ENCODE peak calls at places on chromosomes 7 and 10, in seven cellular contexts. Y is Peyer's patch; F is epithelial cell of proximal tubule; Z is uterus; G is fibroblast of the aortic adventitia; J is CD8-positive, alpha-beta T cell; Q is thyroid gland. K is an unnamed sample.

GRCh38 chr7:16811555-16811954 is 6.8 kb upstream of the AGR2 start:
- DNase-seq in Y (no peak), F (peak), Z (no peak), G (peak), J (no peak), Q (no peak), K (peak)

GRCh38 chr7:73451780-73452398 is 18.3 kb downstream of the FZD9 start:
- DNase-seq in Y (no peak), F (peak), Z (no peak), G (peak), J (no peak), Q (no peak), K (peak)

GRCh38 chr7:157710396-157710795 is 373.6 kb downstream of the DNAJB6 start:
- DNase-seq in Y (peak), F (no peak), Z (no peak), G (no peak), J (no peak), Q (no peak), K (no peak)

GRCh38 chr10:66627156-66627555 is 298.7 kb upstream of the LRRTM3 start:
- DNase-seq in Y (no peak), F (peak), Z (no peak), G (no peak), J (no peak), Q (no peak), K (peak)

GRCh38 chr10:92356041-92356440 is 65.1 kb downstream of the MARCHF5 start:
- DNase-seq in Y (no peak), F (peak), Z (no peak), G (no peak), J (no peak), Q (no peak), K (no peak)

GRCh38 chr7:76142861-76143260 is 58.8 kb upstream of the SRRM3 start:
- DNase-seq in Y (no peak), F (no peak), Z (no peak), G (no peak), J (no peak), Q (no peak), K (no peak)

GRCh38 chr7:103636153-103636552 is 190.1 kb upstream of the SLC26A5 start:
- DNase-seq in Y (no peak), F (no peak), Z (no peak), G (peak), J (no peak), Q (no peak), K (peak)

GRCh38 chr10:91923371-91924211 is at the start of gene BTAF1:
- DNase-seq in Y (peak), F (peak), Z (peak), G (peak), J (peak), Q (peak), K (peak)

GRCh38 chr7:142357953-142358520 is 100.2 kb upstream of the PRSS58 start:
- DNase-seq in Y (peak), F (no peak), Z (no peak), G (peak), J (no peak), Q (peak), K (peak)

GRCh38 chr7:108805808-108806397 is 236.2 kb downstream of the DNAJB9 start:
- DNase-seq in Y (no peak), F (no peak), Z (no peak), G (peak), J (no peak), Q (no peak), K (peak)

DNA sequence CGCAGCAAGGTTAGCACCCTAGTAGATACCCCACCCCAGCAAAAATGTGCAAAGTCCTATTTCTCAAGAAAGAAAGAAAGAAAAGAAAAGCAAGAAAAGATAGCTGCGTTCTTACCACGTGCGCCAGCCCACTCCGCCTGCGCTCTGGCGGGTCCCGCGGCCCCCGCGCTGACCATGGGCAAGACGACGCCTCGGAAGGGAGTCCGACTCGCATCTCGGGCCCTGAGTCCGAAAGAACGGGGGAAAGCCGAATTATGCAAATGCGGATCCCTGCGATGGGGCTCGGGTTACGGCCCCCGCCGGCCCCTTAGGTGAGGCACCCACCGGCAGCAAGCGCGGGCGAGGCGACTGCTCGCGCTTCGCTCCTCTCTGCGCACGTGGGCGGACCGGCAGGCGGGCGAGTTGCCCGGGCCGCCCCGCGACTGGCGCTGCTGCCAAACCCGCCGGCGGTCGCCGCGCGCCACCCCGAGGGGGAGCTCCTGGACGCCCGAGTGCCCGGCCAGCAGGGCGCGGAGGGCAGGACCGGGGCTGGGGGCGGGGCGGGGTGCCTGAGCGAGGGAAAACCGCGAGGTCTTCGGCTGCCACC is 2.4 kb upstream of the EGR2 start:
- DNase-seq in Y (peak), F (no peak), Z (no peak), G (no peak), J (no peak), Q (peak), K (no peak)
- TF ChIP-seq CTCF in Y (no peak), F (no peak), Z (no peak), G (no peak), J (no peak), Q (no peak), K (no peak)

GRCh38 chr10:3491571-3491970 is 293.4 kb downstream of the KLF6 start:
- DNase-seq in Y (no peak), F (no peak), Z (no peak), G (no peak), J (no peak), Q (no peak), K (no peak)

GRCh38 chr10:3495281-3495680 is 289.7 kb downstream of the KLF6 start:
- DNase-seq in Y (no peak), F (no peak), Z (no peak), G (no peak), J (no peak), Q (no peak), K (no peak)

GRCh38 chr10:3494131-3494878 is 290.7 kb downstream of the KLF6 start:
- DNase-seq in Y (no peak), F (no peak), Z (peak), G (peak), J (no peak), Q (no peak), K (peak)

GRCh38 chr10:3494879-3495230 is 290.2 kb downstream of the KLF6 start:
- DNase-seq in Y (no peak), F (no peak), Z (no peak), G (no peak), J (no peak), Q (no peak), K (no peak)

GRCh38 chr10:3493621-3494020 is 291.4 kb downstream of the KLF6 start:
- DNase-seq in Y (no peak), F (no peak), Z (no peak), G (no peak), J (no peak), Q (no peak), K (no peak)
- H3K4me3 ChIP-seq in Y (no peak), F (no peak), Z (peak), G (no peak), J (no peak), Q (no peak), K (no peak)

DNA sequence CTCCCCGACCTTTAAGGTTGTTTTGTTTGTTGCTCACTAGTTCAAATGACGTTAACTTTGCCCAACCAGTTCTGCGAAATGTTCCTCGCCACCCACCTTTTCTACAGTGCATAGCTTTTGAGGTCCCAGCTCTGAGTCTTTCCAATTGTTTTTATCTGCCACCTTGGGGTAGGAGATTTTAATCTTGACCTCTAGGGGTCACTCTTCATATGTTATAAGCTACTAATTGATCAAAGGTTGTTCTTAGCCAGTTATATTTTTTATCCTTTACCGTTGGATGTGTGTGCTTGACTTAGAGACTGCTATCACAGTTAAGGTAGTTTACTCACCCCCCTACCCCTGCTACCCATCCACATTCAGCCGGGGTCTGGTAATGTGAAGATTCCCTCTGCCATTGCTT is 372.4 kb downstream of the SUGCT start:
- DNase-seq in Y (no peak), F (no peak), Z (no peak), G (no peak), J (no peak), Q (no peak), K (peak)
- TF ChIP-seq CTCF in Y (no peak), F (peak), Z (no peak), G (no peak), J (no peak), Q (no peak), K (no peak)

GRCh38 chr7:32762894-32763293 is 128.7 kb downstream of the KBTBD2 start:
- DNase-seq in Y (no peak), F (no peak), Z (no peak), G (no peak), J (no peak), Q (no peak), K (no peak)

GRCh38 chr7:32765185-32765584 is 126.4 kb downstream of the KBTBD2 start:
- DNase-seq in Y (no peak), F (no peak), Z (no peak), G (no peak), J (no peak), Q (no peak), K (no peak)

GRCh38 chr7:32762321-32762669 is 129.3 kb downstream of the KBTBD2 start:
- DNase-seq in Y (no peak), F (no peak), Z (no peak), G (no peak), J (no peak), Q (no peak), K (no peak)

GRCh38 chr7:32761451-32762320 is 129.9 kb downstream of the KBTBD2 start:
- DNase-seq in Y (no peak), F (no peak), Z (no peak), G (no peak), J (no peak), Q (peak), K (peak)
- H3K4me3 ChIP-seq in Y (no peak), F (peak), Z (no peak), G (no peak), J (no peak), Q (no peak), K (no peak)

GRCh38 chr7:137127058-137127457 is 216.5 kb downstream of the PTN start:
- DNase-seq in Y (no peak), F (no peak), Z (no peak), G (no peak), J (no peak), Q (no peak), K (no peak)

GRCh38 chr7:137127806-137128205 is 215.7 kb downstream of the PTN start:
- DNase-seq in Y (no peak), F (no peak), Z (no peak), G (no peak), J (no peak), Q (no peak), K (no peak)

GRCh38 chr7:137130751-137131158 is 212.8 kb downstream of the PTN start:
- DNase-seq in Y (no peak), F (peak), Z (no peak), G (peak), J (no peak), Q (no peak), K (peak)

DNA sequence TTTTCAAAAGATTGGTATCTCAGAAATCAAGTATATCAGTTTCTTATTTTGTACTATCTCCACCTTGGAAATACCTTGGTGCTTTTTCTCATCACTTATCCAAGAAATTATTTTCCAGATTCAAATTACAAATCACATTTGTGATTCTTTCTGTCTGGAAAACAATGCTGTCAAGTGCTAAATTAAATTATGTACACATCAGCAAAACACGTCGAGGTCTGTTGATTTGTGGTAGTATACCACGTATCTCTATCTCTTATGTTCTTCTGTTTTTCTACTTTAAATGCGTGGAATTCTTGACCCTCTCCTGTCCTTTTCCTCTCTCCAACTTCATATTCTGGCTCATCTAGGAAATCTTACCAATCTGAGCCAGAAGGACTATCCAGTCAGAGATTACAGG is 214.5 kb downstream of the PTN start:
- DNase-seq in Y (no peak), F (no peak), Z (no peak), G (no peak), J (no peak), Q (no peak), K (no peak)
- TF ChIP-seq CTCF in Y (no peak), F (no peak), Z (no peak), G (no peak), J (no peak), Q (no peak), K (no peak)

DNA sequence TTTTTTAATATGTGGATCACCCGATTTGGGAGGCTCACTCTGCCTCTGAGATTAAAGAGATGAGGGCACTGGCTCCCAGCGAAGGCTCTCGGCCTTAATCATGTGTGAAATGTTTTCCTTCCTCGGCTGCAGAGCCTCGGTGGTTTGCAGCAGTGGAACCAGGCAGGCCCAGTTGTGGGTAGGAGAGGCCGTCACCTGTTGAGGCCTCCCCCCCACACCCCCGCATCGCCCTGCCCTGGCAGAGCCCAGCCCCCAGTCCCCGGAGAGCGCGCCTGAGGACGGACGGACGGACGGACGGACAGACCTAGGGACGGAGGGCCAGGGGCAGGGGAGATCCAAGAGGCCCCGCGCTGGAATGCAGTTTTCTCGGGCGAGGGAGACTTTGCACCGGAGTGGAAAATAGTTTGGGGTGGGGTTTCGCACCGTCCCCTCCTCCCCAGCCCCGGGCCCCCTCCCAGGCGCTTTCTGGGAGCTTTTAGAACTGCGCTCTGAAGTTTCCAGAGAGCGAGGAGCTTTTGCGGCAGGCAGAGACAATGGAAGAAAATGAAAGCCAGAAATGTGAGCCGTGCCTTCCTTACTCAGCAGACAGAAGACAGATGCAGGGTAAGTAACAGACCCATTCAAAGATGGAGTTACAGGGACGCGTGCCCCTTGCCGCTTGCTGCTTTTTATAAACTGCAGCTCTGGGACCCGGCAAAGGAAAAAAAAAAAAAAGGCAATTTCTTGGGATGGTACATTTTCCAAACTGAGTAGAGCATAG is at the start of gene KIAA1217:
- DNase-seq in Y (peak), F (no peak), Z (peak), G (peak), J (no peak), Q (peak), K (peak)
- H3K4me3 ChIP-seq in Y (peak), F (peak), Z (peak), G (peak), J (no peak), Q (peak), K (peak)

GRCh38 chr7:51022821-51023220 is 240.1 kb upstream of the GRB10 start:
- DNase-seq in Y (no peak), F (no peak), Z (no peak), G (no peak), J (no peak), Q (no peak), K (no peak)
- TF ChIP-seq CTCF in Y (no peak), F (no peak), Z (no peak), G (no peak), J (no peak), Q (no peak), K (no peak)

DNA sequence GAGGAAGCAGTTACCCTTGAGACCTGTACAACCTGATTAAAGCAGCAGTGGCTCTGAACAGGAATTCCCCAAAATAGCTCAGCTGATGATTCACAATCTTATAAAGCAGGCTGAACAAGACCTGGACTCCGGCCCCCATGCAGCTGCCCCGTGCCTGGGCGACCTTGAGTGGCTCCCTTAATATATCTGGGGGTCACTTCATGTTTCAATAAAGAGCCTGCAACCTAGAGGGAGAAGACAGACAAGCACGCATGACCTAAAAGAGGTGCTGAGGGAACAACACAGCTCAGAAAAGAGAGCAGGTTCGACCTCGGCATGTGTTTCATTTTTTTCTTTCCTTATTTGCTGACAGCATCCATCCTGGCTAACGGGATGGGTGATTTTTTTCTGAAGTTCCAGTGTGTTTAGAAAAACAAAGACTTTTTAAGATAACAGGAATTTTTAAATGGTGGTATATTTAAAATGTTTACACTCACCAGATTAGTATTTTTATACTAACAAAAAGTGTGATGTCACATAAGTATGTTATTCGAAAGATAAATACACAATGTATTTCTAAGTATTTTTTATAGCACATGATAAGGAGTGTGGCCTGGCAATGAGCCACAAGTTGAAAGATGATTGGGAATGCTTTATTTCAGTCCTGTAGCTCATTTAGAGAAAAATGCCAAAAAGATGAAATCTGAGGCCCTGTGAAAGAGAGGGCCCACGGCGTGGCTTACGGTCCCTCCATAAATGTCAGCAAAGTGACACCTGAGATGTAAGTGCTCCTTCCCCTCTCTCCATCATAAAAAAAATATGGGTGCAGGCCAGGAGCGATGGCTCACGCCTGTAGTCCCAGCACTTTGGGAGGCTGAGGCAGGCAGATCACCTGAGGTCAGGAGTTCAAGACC is 161.3 kb downstream of the SLIT1 start:
- DNase-seq in Y (peak), F (peak), Z (peak), G (peak), J (no peak), Q (no peak), K (peak)
- H3K4me3 ChIP-seq in Y (no peak), F (no peak), Z (no peak), G (peak), J (no peak), Q (no peak), K (peak)

DNA sequence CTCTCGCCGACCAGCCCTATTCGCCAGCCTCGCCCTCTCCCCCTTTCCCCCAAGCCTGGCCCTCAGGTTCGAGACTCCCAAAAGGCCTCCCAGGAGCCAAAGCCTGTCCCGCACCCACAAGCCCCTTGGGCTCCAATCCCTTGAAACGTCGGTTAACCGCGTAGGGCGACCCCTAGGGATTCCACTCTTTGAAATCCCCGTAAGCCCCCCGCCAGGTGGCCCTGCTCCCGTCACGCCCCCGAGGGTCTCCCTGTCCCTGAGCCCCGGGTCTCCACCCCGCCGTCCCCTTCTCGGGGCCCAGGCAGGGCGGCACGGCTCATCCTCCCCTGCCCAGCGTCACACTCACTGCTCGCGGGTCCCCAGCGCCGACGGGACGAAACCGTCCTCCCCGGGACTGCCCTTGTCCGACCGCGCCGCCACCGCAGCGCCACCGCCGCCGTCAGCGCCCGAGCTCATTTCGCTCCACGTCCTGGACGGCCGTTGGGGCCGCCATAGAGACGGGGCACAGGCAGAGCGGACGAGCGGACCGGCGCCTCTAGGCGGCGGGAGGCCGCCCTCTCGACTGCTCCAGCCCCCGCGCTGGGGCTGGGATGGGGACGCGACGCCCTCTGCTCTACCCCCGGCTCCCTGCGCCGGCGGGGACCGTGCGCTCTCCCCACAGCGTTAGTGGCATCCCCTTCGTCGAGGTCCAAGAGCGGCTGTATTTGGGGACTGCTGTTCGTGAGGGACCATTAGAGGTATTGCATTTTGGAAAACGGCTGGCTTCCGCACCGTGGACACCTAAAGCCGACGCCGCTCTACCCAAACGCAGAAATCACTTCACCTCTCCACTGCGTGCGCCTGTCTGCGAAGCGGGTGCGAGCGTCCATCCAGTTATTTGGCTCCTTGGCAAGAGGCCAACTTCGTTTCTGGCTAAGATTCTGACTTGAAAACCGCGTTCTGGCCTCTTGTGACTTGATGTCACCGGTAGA is at the start of gene EEF1AKMT2:
- DNase-seq in Y (peak), F (no peak), Z (peak), G (peak), J (peak), Q (peak), K (peak)
- TF ChIP-seq CTCF in Y (peak), F (no peak), Z (peak), G (peak), J (no peak), Q (peak), K (peak)